ENCODE peak calls at places on chromosomes 12 and 14, in seven cellular contexts. One of them, this sample, is unnamed.

GRCh38 chr12:70659077-70659606 is 21.9 kb upstream of the PTPRB start:
- DNase-seq in A549: no peak
- DNase-seq in HCT116: no peak
- DNase-seq in GM12878: no peak
- DNase-seq in H1: no peak
- DNase-seq in HepG2: no peak
- DNase-seq in K562: peak; percentile 69
- DNase-seq in this sample: no peak

GRCh38 chr14:73467800-73468199 is 9.5 kb upstream of the NUMB start:
- DNase-seq in A549: no peak
- DNase-seq in HCT116: no peak
- DNase-seq in GM12878: no peak
- DNase-seq in H1: no peak
- DNase-seq in HepG2: no peak
- DNase-seq in K562: peak; percentile 53
- DNase-seq in this sample: no peak

GRCh38 chr14:21055473-21056117 is 2.0 kb upstream of the RNASE8 start:
- DNase-seq in A549: no peak
- DNase-seq in HCT116: no peak
- DNase-seq in GM12878: no peak
- DNase-seq in H1: no peak
- DNase-seq in HepG2: peak; percentile 96
- DNase-seq in K562: no peak
- DNase-seq in this sample: no peak

GRCh38 chr14:42961509-42961908 is 1354.8 kb downstream of the LRFN5 start:
- DNase-seq in A549: no peak
- DNase-seq in HCT116: no peak
- DNase-seq in GM12878: no peak
- DNase-seq in H1: no peak
- DNase-seq in HepG2: no peak
- DNase-seq in K562: no peak
- DNase-seq in this sample: no peak

GRCh38 chr12:60333461-60333860 is 737.6 kb downstream of the SLC16A7 start:
- DNase-seq in A549: no peak
- DNase-seq in HCT116: no peak
- DNase-seq in GM12878: no peak
- DNase-seq in H1: no peak
- DNase-seq in HepG2: no peak
- DNase-seq in K562: no peak
- DNase-seq in this sample: peak; percentile 58

GRCh38 chr12:42213954-42214426 is 24.1 kb downstream of the YAF2 start:
- DNase-seq in A549: no peak
- DNase-seq in HCT116: no peak
- DNase-seq in GM12878: no peak
- DNase-seq in H1: no peak
- DNase-seq in HepG2: no peak
- DNase-seq in K562: no peak
- DNase-seq in this sample: peak; percentile 24

GRCh38 chr14:65177551-65177950 is 75.2 kb upstream of the MAX start:
- DNase-seq in A549: no peak
- DNase-seq in HCT116: no peak
- DNase-seq in GM12878: no peak
- DNase-seq in H1: no peak
- DNase-seq in HepG2: no peak
- DNase-seq in K562: no peak
- DNase-seq in this sample: no peak

GRCh38 chr14:56351861-56352260 is 227.7 kb upstream of the TMEM260 start:
- DNase-seq in A549: no peak
- DNase-seq in HCT116: no peak
- DNase-seq in GM12878: no peak
- DNase-seq in H1: no peak
- DNase-seq in HepG2: no peak
- DNase-seq in K562: no peak
- DNase-seq in this sample: no peak

GRCh38 chr12:10235761-10236631 is 23.3 kb downstream of the GABARAPL1 start:
- DNase-seq in A549: peak; percentile 38
- DNase-seq in HCT116: peak; percentile 31
- DNase-seq in GM12878: no peak
- DNase-seq in H1: peak; percentile 48
- DNase-seq in HepG2: peak; percentile 17
- DNase-seq in K562: peak; percentile 41
- DNase-seq in this sample: peak; percentile 55

GRCh38 chr14:105602799-105603763 is 76.7 kb downstream of the TMEM121 start:
- DNase-seq in A549: no peak
- DNase-seq in HCT116: no peak
- DNase-seq in GM12878: no peak
- DNase-seq in H1: no peak
- DNase-seq in HepG2: no peak
- DNase-seq in K562: peak; percentile 23
- DNase-seq in this sample: no peak

GRCh38 chr14:69812725-69813124 is 15.7 kb upstream of the SLC10A1 start:
- DNase-seq in A549: no peak
- DNase-seq in HCT116: no peak
- DNase-seq in GM12878: no peak
- DNase-seq in H1: no peak
- DNase-seq in HepG2: peak; percentile 43
- DNase-seq in K562: peak; percentile 21
- DNase-seq in this sample: no peak

GRCh38 chr12:24754690-24755638 is 193.9 kb downstream of the BCAT1 start:
- DNase-seq in A549: no peak
- DNase-seq in HCT116: no peak
- DNase-seq in GM12878: no peak
- DNase-seq in H1: no peak
- DNase-seq in HepG2: peak; percentile 94
- DNase-seq in K562: no peak
- DNase-seq in this sample: no peak

GRCh38 chr12:81294325-81295190 is 216.7 kb downstream of the ACSS3 start:
- DNase-seq in A549: no peak
- DNase-seq in HCT116: no peak
- DNase-seq in GM12878: no peak
- DNase-seq in H1: no peak
- DNase-seq in HepG2: no peak
- DNase-seq in K562: no peak
- DNase-seq in this sample: no peak

GRCh38 chr12:124450376-124450750 is 117.0 kb downstream of the NCOR2 start:
- DNase-seq in A549: no peak
- DNase-seq in HCT116: no peak
- DNase-seq in GM12878: no peak
- DNase-seq in H1: no peak
- DNase-seq in HepG2: no peak
- DNase-seq in K562: no peak
- DNase-seq in this sample: no peak
- TF ChIP-seq MAX in A549: no peak
- TF ChIP-seq MAX in HCT116: no peak
- TF ChIP-seq MAX in GM12878: no peak
- TF ChIP-seq MAX in H1: no peak
- TF ChIP-seq MAX in HepG2: no peak
- TF ChIP-seq MAX in K562: no peak
- TF ChIP-seq MAX in this sample: no peak

GRCh38 chr12:109447482-109447881 is 29.6 kb downstream of the KCTD10 start:
- DNase-seq in A549: no peak
- DNase-seq in HCT116: no peak
- DNase-seq in GM12878: no peak
- DNase-seq in H1: no peak
- DNase-seq in HepG2: no peak
- DNase-seq in K562: no peak
- DNase-seq in this sample: no peak

GRCh38 chr12:109443794-109444193 is 33.3 kb downstream of the KCTD10 start:
- DNase-seq in A549: no peak
- DNase-seq in HCT116: no peak
- DNase-seq in GM12878: no peak
- DNase-seq in H1: no peak
- DNase-seq in HepG2: no peak
- DNase-seq in K562: no peak
- DNase-seq in this sample: no peak

GRCh38 chr12:109446869-109447268 is 30.2 kb downstream of the KCTD10 start:
- DNase-seq in A549: no peak
- DNase-seq in HCT116: no peak
- DNase-seq in GM12878: no peak
- DNase-seq in H1: no peak
- DNase-seq in HepG2: no peak
- DNase-seq in K562: no peak
- DNase-seq in this sample: no peak

GRCh38 chr12:109445224-109445623 is 31.9 kb downstream of the KCTD10 start:
- DNase-seq in A549: no peak
- DNase-seq in HCT116: no peak
- DNase-seq in GM12878: no peak
- DNase-seq in H1: no peak
- DNase-seq in HepG2: no peak
- DNase-seq in K562: no peak
- DNase-seq in this sample: no peak

GRCh38 chr12:109444263-109444662 is 32.8 kb downstream of the KCTD10 start:
- DNase-seq in A549: no peak
- DNase-seq in HCT116: no peak
- DNase-seq in GM12878: no peak
- DNase-seq in H1: no peak
- DNase-seq in HepG2: no peak
- DNase-seq in K562: no peak
- DNase-seq in this sample: no peak
- H3K27ac ChIP-seq in A549: no peak overlapping the region
- H3K27ac ChIP-seq in HCT116: no peak overlapping the region
- H3K27ac ChIP-seq in GM12878: no peak overlapping the region
- H3K27ac ChIP-seq in H1: no peak overlapping the region
- H3K27ac ChIP-seq in HepG2: no peak overlapping the region
- H3K27ac ChIP-seq in K562: no peak overlapping the region
- H3K27ac ChIP-seq in this sample: no peak overlapping the region

GRCh38 chr12:6914246-6914947 is at the start of gene ENO2:
- DNase-seq in A549: peak; percentile 79
- DNase-seq in HCT116: no peak
- DNase-seq in GM12878: no peak
- DNase-seq in H1: peak; percentile 72
- DNase-seq in HepG2: peak; percentile 44
- DNase-seq in K562: peak; percentile 56
- DNase-seq in this sample: peak; percentile 51
- TF ChIP-seq POLR2A in A549: peak; percentile 39
- TF ChIP-seq POLR2A in HCT116: no peak
- TF ChIP-seq POLR2A in GM12878: peak; percentile 59
- TF ChIP-seq POLR2A in H1: no peak
- TF ChIP-seq POLR2A in HepG2: peak; percentile 68
- TF ChIP-seq POLR2A in K562: no peak
- TF ChIP-seq POLR2A in this sample: no peak

DNA sequence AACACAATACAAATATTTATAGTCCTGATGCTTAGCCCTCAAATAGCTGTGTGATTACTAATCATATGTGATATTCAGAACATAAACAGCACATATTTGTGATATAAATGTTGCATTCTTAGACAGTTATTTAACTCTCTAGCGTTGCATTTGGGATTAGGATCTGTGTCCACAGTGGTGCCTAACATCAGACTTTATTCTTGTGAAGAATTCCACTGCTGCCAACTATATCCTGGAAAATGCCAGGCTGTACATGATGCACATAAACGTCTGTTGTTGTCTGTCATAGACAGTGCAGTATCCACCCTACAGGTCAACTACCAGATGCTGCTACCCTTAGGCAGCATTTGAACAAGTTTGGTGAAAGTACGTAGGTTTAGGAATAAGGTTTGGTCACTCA is 39.0 kb downstream of the SLC38A4 start:
- DNase-seq in A549: no peak
- DNase-seq in HCT116: no peak
- DNase-seq in GM12878: no peak
- DNase-seq in H1: no peak
- DNase-seq in HepG2: no peak
- DNase-seq in K562: no peak
- DNase-seq in this sample: peak; percentile 52
- TF ChIP-seq MAX in A549: no peak
- TF ChIP-seq MAX in HCT116: no peak
- TF ChIP-seq MAX in GM12878: no peak
- TF ChIP-seq MAX in H1: no peak
- TF ChIP-seq MAX in HepG2: no peak
- TF ChIP-seq MAX in K562: no peak
- TF ChIP-seq MAX in this sample: no peak

DNA sequence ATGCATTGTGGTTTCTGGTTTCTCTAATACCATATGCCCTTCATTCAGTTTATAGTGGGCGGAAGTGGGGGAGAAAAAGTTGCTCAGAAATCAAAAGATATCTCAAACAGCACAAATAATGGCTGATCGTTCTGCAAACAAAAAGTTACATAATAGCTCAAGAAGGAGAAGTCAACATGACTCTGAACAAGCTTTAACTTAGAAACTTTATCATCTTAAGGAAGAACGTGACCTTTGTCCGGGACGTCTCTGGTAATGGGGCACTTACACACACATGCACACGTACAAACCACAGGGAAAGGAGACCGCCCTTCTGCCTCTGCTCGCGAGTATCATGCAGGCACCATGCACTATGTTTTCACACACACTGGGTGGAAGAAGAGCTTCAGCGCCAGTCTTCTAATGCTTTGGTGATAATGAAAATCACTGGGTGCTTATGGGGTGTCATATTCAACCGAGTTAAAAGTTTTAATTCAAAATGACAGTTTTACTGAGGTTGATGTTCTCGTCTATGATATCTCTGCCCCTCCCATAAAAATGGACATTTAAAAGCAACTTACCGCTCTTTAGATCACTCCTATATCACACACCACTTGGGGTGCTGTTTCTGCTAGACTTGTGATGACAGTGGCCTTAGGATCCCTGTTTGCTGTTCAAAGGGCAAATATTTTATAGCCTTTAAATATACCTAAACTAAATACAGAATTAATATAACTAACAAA is 4.7 kb downstream of the FOS start:
- DNase-seq in A549: no peak
- DNase-seq in HCT116: no peak
- DNase-seq in GM12878: no peak
- DNase-seq in H1: no peak
- DNase-seq in HepG2: peak; percentile 54
- DNase-seq in K562: peak; percentile 36
- DNase-seq in this sample: no peak
- H3K27ac ChIP-seq in A549: peak overlapping the region; percentile 68
- H3K27ac ChIP-seq in HCT116: no peak overlapping the region
- H3K27ac ChIP-seq in GM12878: no peak overlapping the region
- H3K27ac ChIP-seq in H1: no peak overlapping the region
- H3K27ac ChIP-seq in HepG2: peak overlapping the region; percentile 62
- H3K27ac ChIP-seq in K562: peak overlapping the region; percentile 76
- H3K27ac ChIP-seq in this sample: no peak overlapping the region

This sample was measured in endothelial cell of umbilical vein.